ENCODE peak calls at places on chromosomes 2 and 18, in nine cellular contexts. One of them, this sample, is unnamed.

GRCh38 chr18:46481048-46481846 is 175.8 kb downstream of the LOXHD1 start:
- DNase-seq in upper lobe of right lung: no peak
- DNase-seq in right lobe of liver: peak; percentile 63
- DNase-seq in choroid plexus epithelial cell: peak; percentile 74
- DNase-seq in astrocyte of the cerebellum: peak; percentile 13
- DNase-seq in brain microvascular endothelial cell: peak; percentile 60
- DNase-seq in H1: no peak
- DNase-seq in nephron progenitor cell: peak; percentile 71
- DNase-seq in cardiac muscle cell: peak; percentile 66
- DNase-seq in this sample: peak; percentile 72

GRCh38 chr2:88919087-88919738 is 227.7 kb downstream of the RPIA start:
- DNase-seq in upper lobe of right lung: no peak
- DNase-seq in right lobe of liver: no peak
- DNase-seq in choroid plexus epithelial cell: peak; percentile 70
- DNase-seq in astrocyte of the cerebellum: no peak
- DNase-seq in brain microvascular endothelial cell: peak; percentile 14
- DNase-seq in H1: no peak
- DNase-seq in nephron progenitor cell: no peak
- DNase-seq in cardiac muscle cell: no peak
- DNase-seq in this sample: no peak

GRCh38 chr18:12411456-12411855 is 3.7 kb downstream of the PRELID3A start:
- DNase-seq in upper lobe of right lung: no peak
- DNase-seq in right lobe of liver: no peak
- DNase-seq in choroid plexus epithelial cell: no peak
- DNase-seq in astrocyte of the cerebellum: no peak
- DNase-seq in brain microvascular endothelial cell: no peak
- DNase-seq in H1: no peak
- DNase-seq in nephron progenitor cell: no peak
- DNase-seq in cardiac muscle cell: no peak
- DNase-seq in this sample: no peak

GRCh38 chr18:10216809-10217208 is 237.6 kb upstream of the APCDD1 start:
- DNase-seq in upper lobe of right lung: no peak
- DNase-seq in right lobe of liver: no peak
- DNase-seq in choroid plexus epithelial cell: no peak
- DNase-seq in astrocyte of the cerebellum: no peak
- DNase-seq in brain microvascular endothelial cell: no peak
- DNase-seq in H1: no peak
- DNase-seq in nephron progenitor cell: no peak
- DNase-seq in cardiac muscle cell: no peak
- DNase-seq in this sample: no peak

GRCh38 chr2:72483346-72483745 is 335.7 kb upstream of the CYP26B1 start:
- DNase-seq in upper lobe of right lung: no peak
- DNase-seq in right lobe of liver: no peak
- DNase-seq in choroid plexus epithelial cell: no peak
- DNase-seq in astrocyte of the cerebellum: no peak
- DNase-seq in brain microvascular endothelial cell: no peak
- DNase-seq in H1: no peak
- DNase-seq in nephron progenitor cell: no peak
- DNase-seq in cardiac muscle cell: no peak
- DNase-seq in this sample: no peak

GRCh38 chr2:86221066-86221684 is 21.9 kb downstream of the MRPL35 start:
- DNase-seq in upper lobe of right lung: no peak
- DNase-seq in right lobe of liver: no peak
- DNase-seq in choroid plexus epithelial cell: peak; percentile 77
- DNase-seq in astrocyte of the cerebellum: peak; percentile 48
- DNase-seq in brain microvascular endothelial cell: peak; percentile 41
- DNase-seq in H1: no peak
- DNase-seq in nephron progenitor cell: peak; percentile 58
- DNase-seq in cardiac muscle cell: peak; percentile 65
- DNase-seq in this sample: peak; percentile 64

GRCh38 chr18:36450264-36450663 is 152.8 kb downstream of the FHOD3 start:
- DNase-seq in upper lobe of right lung: no peak
- DNase-seq in right lobe of liver: no peak
- DNase-seq in choroid plexus epithelial cell: no peak
- DNase-seq in astrocyte of the cerebellum: no peak
- DNase-seq in brain microvascular endothelial cell: no peak
- DNase-seq in H1: no peak
- DNase-seq in nephron progenitor cell: no peak
- DNase-seq in cardiac muscle cell: no peak
- DNase-seq in this sample: no peak

GRCh38 chr2:10891391-10891790 is 20.3 kb upstream of the KCNF1 start:
- DNase-seq in upper lobe of right lung: no peak
- DNase-seq in right lobe of liver: peak; percentile 16
- DNase-seq in choroid plexus epithelial cell: no peak
- DNase-seq in astrocyte of the cerebellum: no peak
- DNase-seq in brain microvascular endothelial cell: no peak
- DNase-seq in H1: no peak
- DNase-seq in nephron progenitor cell: no peak
- DNase-seq in cardiac muscle cell: no peak
- DNase-seq in this sample: no peak

GRCh38 chr2:10963155-10963554 is 51.4 kb downstream of the KCNF1 start:
- DNase-seq in upper lobe of right lung: no peak
- DNase-seq in right lobe of liver: no peak
- DNase-seq in choroid plexus epithelial cell: peak; percentile 51
- DNase-seq in astrocyte of the cerebellum: no peak
- DNase-seq in brain microvascular endothelial cell: no peak
- DNase-seq in H1: no peak
- DNase-seq in nephron progenitor cell: no peak
- DNase-seq in cardiac muscle cell: no peak
- DNase-seq in this sample: no peak

GRCh38 chr2:123935405-123935804 is 89.7 kb upstream of the CNTNAP5 start:
- DNase-seq in upper lobe of right lung: no peak
- DNase-seq in right lobe of liver: no peak
- DNase-seq in choroid plexus epithelial cell: no peak
- DNase-seq in astrocyte of the cerebellum: no peak
- DNase-seq in brain microvascular endothelial cell: no peak
- DNase-seq in H1: no peak
- DNase-seq in nephron progenitor cell: no peak
- DNase-seq in cardiac muscle cell: no peak
- DNase-seq in this sample: no peak

GRCh38 chr2:124027182-124027581 is 2.1 kb downstream of the CNTNAP5 start:
- DNase-seq in upper lobe of right lung: no peak
- DNase-seq in right lobe of liver: no peak
- DNase-seq in choroid plexus epithelial cell: peak; percentile 62
- DNase-seq in astrocyte of the cerebellum: no peak
- DNase-seq in brain microvascular endothelial cell: peak; percentile 36
- DNase-seq in H1: no peak
- DNase-seq in nephron progenitor cell: peak; percentile 27
- DNase-seq in cardiac muscle cell: peak; percentile 80
- DNase-seq in this sample: peak; percentile 29

GRCh38 chr2:183490930-183491329 is 366.7 kb downstream of the NUP35 start:
- DNase-seq in upper lobe of right lung: no peak
- DNase-seq in right lobe of liver: no peak
- DNase-seq in choroid plexus epithelial cell: peak; percentile 54
- DNase-seq in astrocyte of the cerebellum: peak; percentile 55
- DNase-seq in brain microvascular endothelial cell: peak; percentile 87
- DNase-seq in H1: no peak
- DNase-seq in nephron progenitor cell: no peak
- DNase-seq in cardiac muscle cell: peak; percentile 30
- DNase-seq in this sample: no peak

GRCh38 chr2:128236491-128237035 is 82.1 kb downstream of the HS6ST1 start:
- DNase-seq in upper lobe of right lung: peak; percentile 60
- DNase-seq in right lobe of liver: no peak
- DNase-seq in choroid plexus epithelial cell: peak; percentile 81
- DNase-seq in astrocyte of the cerebellum: peak; percentile 72
- DNase-seq in brain microvascular endothelial cell: peak; percentile 85
- DNase-seq in H1: no peak
- DNase-seq in nephron progenitor cell: no peak
- DNase-seq in cardiac muscle cell: no peak
- DNase-seq in this sample: no peak

GRCh38 chr2:126222316-126222715 is 433.6 kb upstream of the GYPC start:
- DNase-seq in upper lobe of right lung: no peak
- DNase-seq in right lobe of liver: no peak
- DNase-seq in choroid plexus epithelial cell: no peak
- DNase-seq in astrocyte of the cerebellum: no peak
- DNase-seq in brain microvascular endothelial cell: no peak
- DNase-seq in H1: no peak
- DNase-seq in nephron progenitor cell: no peak
- DNase-seq in cardiac muscle cell: no peak
- DNase-seq in this sample: no peak

GRCh38 chr2:234840336-234840735 is 111.5 kb upstream of the SH3BP4 start:
- DNase-seq in upper lobe of right lung: no peak
- DNase-seq in right lobe of liver: no peak
- DNase-seq in choroid plexus epithelial cell: peak; percentile 99
- DNase-seq in astrocyte of the cerebellum: peak; percentile 98
- DNase-seq in brain microvascular endothelial cell: peak; percentile 97
- DNase-seq in H1: peak; percentile 21
- DNase-seq in nephron progenitor cell: peak; percentile 29
- DNase-seq in cardiac muscle cell: peak; percentile 33
- DNase-seq in this sample: no peak

GRCh38 chr2:14292964-14293363 is 339.6 kb upstream of the LRATD1 start:
- DNase-seq in upper lobe of right lung: no peak
- DNase-seq in right lobe of liver: no peak
- DNase-seq in choroid plexus epithelial cell: no peak
- DNase-seq in astrocyte of the cerebellum: no peak
- DNase-seq in brain microvascular endothelial cell: no peak
- DNase-seq in H1: no peak
- DNase-seq in nephron progenitor cell: no peak
- DNase-seq in cardiac muscle cell: no peak
- DNase-seq in this sample: no peak

GRCh38 chr2:105712981-105713596 is 31.6 kb upstream of the NCK2 start:
- DNase-seq in upper lobe of right lung: no peak
- DNase-seq in right lobe of liver: no peak
- DNase-seq in choroid plexus epithelial cell: peak; percentile 43
- DNase-seq in astrocyte of the cerebellum: no peak
- DNase-seq in brain microvascular endothelial cell: no peak
- DNase-seq in H1: no peak
- DNase-seq in nephron progenitor cell: no peak
- DNase-seq in cardiac muscle cell: no peak
- DNase-seq in this sample: no peak

GRCh38 chr2:6072757-6073156 is 380.6 kb downstream of the SOX11 start:
- DNase-seq in upper lobe of right lung: no peak
- DNase-seq in right lobe of liver: no peak
- DNase-seq in choroid plexus epithelial cell: no peak
- DNase-seq in astrocyte of the cerebellum: no peak
- DNase-seq in brain microvascular endothelial cell: no peak
- DNase-seq in H1: no peak
- DNase-seq in nephron progenitor cell: no peak
- DNase-seq in cardiac muscle cell: no peak
- DNase-seq in this sample: no peak

GRCh38 chr2:10947005-10947440 is 35.3 kb downstream of the KCNF1 start:
- DNase-seq in upper lobe of right lung: no peak
- DNase-seq in right lobe of liver: no peak
- DNase-seq in choroid plexus epithelial cell: peak; percentile 41
- DNase-seq in astrocyte of the cerebellum: no peak
- DNase-seq in brain microvascular endothelial cell: peak; percentile 37
- DNase-seq in H1: no peak
- DNase-seq in nephron progenitor cell: no peak
- DNase-seq in cardiac muscle cell: peak; percentile 17
- DNase-seq in this sample: no peak

GRCh38 chr2:232147440-232148077 is 186.0 kb downstream of the DIS3L2 start:
- DNase-seq in upper lobe of right lung: no peak
- DNase-seq in right lobe of liver: no peak
- DNase-seq in choroid plexus epithelial cell: peak; percentile 23
- DNase-seq in astrocyte of the cerebellum: no peak
- DNase-seq in brain microvascular endothelial cell: no peak
- DNase-seq in H1: no peak
- DNase-seq in nephron progenitor cell: no peak
- DNase-seq in cardiac muscle cell: no peak
- DNase-seq in this sample: no peak
- TF ChIP-seq CTCF in upper lobe of right lung: no peak
- TF ChIP-seq CTCF in right lobe of liver: no peak
- TF ChIP-seq CTCF in choroid plexus epithelial cell: no peak
- TF ChIP-seq CTCF in astrocyte of the cerebellum: no peak
- TF ChIP-seq CTCF in brain microvascular endothelial cell: no peak
- TF ChIP-seq CTCF in H1: no peak
- TF ChIP-seq CTCF in nephron progenitor cell: no peak
- TF ChIP-seq CTCF in cardiac muscle cell: no peak
- TF ChIP-seq CTCF in this sample: no peak

GRCh38 chr2:228699400-228699799 is 517.9 kb upstream of the SPHKAP start:
- DNase-seq in upper lobe of right lung: no peak
- DNase-seq in right lobe of liver: no peak
- DNase-seq in choroid plexus epithelial cell: peak; percentile 85
- DNase-seq in astrocyte of the cerebellum: no peak
- DNase-seq in brain microvascular endothelial cell: peak; percentile 35
- DNase-seq in H1: no peak
- DNase-seq in nephron progenitor cell: no peak
- DNase-seq in cardiac muscle cell: no peak
- DNase-seq in this sample: no peak
- TF ChIP-seq CTCF in upper lobe of right lung: peak; percentile 35
- TF ChIP-seq CTCF in right lobe of liver: no peak
- TF ChIP-seq CTCF in choroid plexus epithelial cell: peak; percentile 49
- TF ChIP-seq CTCF in astrocyte of the cerebellum: peak; percentile 20
- TF ChIP-seq CTCF in brain microvascular endothelial cell: no peak
- TF ChIP-seq CTCF in H1: no peak
- TF ChIP-seq CTCF in nephron progenitor cell: no peak
- TF ChIP-seq CTCF in cardiac muscle cell: peak; percentile 41
- TF ChIP-seq CTCF in this sample: no peak

GRCh38 chr18:49650426-49650891 is 88.6 kb downstream of the LIPG start:
- DNase-seq in upper lobe of right lung: no peak
- DNase-seq in right lobe of liver: peak; percentile 80
- DNase-seq in choroid plexus epithelial cell: no peak
- DNase-seq in astrocyte of the cerebellum: no peak
- DNase-seq in brain microvascular endothelial cell: no peak
- DNase-seq in H1: no peak
- DNase-seq in nephron progenitor cell: no peak
- DNase-seq in cardiac muscle cell: no peak
- DNase-seq in this sample: no peak

GRCh38 chr18:49646864-49647263 is 85.0 kb downstream of the LIPG start:
- DNase-seq in upper lobe of right lung: no peak
- DNase-seq in right lobe of liver: no peak
- DNase-seq in choroid plexus epithelial cell: no peak
- DNase-seq in astrocyte of the cerebellum: no peak
- DNase-seq in brain microvascular endothelial cell: no peak
- DNase-seq in H1: no peak
- DNase-seq in nephron progenitor cell: no peak
- DNase-seq in cardiac muscle cell: no peak
- DNase-seq in this sample: no peak

GRCh38 chr18:49647496-49648168 is 85.8 kb downstream of the LIPG start:
- DNase-seq in upper lobe of right lung: no peak
- DNase-seq in right lobe of liver: no peak
- DNase-seq in choroid plexus epithelial cell: peak; percentile 73
- DNase-seq in astrocyte of the cerebellum: no peak
- DNase-seq in brain microvascular endothelial cell: peak; percentile 63
- DNase-seq in H1: no peak
- DNase-seq in nephron progenitor cell: no peak
- DNase-seq in cardiac muscle cell: no peak
- DNase-seq in this sample: no peak

GRCh38 chr18:49648326-49648725 is 86.5 kb downstream of the LIPG start:
- DNase-seq in upper lobe of right lung: no peak
- DNase-seq in right lobe of liver: no peak
- DNase-seq in choroid plexus epithelial cell: no peak
- DNase-seq in astrocyte of the cerebellum: no peak
- DNase-seq in brain microvascular endothelial cell: no peak
- DNase-seq in H1: no peak
- DNase-seq in nephron progenitor cell: no peak
- DNase-seq in cardiac muscle cell: no peak
- DNase-seq in this sample: no peak

GRCh38 chr18:49648811-49649210 is 87.0 kb downstream of the LIPG start:
- DNase-seq in upper lobe of right lung: no peak
- DNase-seq in right lobe of liver: no peak
- DNase-seq in choroid plexus epithelial cell: no peak
- DNase-seq in astrocyte of the cerebellum: no peak
- DNase-seq in brain microvascular endothelial cell: no peak
- DNase-seq in H1: no peak
- DNase-seq in nephron progenitor cell: no peak
- DNase-seq in cardiac muscle cell: no peak
- DNase-seq in this sample: no peak
- TF ChIP-seq CTCF in upper lobe of right lung: no peak
- TF ChIP-seq CTCF in right lobe of liver: peak; percentile 29
- TF ChIP-seq CTCF in choroid plexus epithelial cell: peak; percentile 15
- TF ChIP-seq CTCF in astrocyte of the cerebellum: no peak
- TF ChIP-seq CTCF in brain microvascular endothelial cell: peak; percentile 33
- TF ChIP-seq CTCF in H1: peak; percentile 30
- TF ChIP-seq CTCF in nephron progenitor cell: no peak
- TF ChIP-seq CTCF in cardiac muscle cell: no peak
- TF ChIP-seq CTCF in this sample: peak; percentile 30

GRCh38 chr2:71154798-71155197 is 24.4 kb downstream of the MPHOSPH10 start:
- DNase-seq in upper lobe of right lung: no peak
- DNase-seq in right lobe of liver: no peak
- DNase-seq in choroid plexus epithelial cell: peak; percentile 20
- DNase-seq in astrocyte of the cerebellum: no peak
- DNase-seq in brain microvascular endothelial cell: no peak
- DNase-seq in H1: no peak
- DNase-seq in nephron progenitor cell: no peak
- DNase-seq in cardiac muscle cell: no peak
- DNase-seq in this sample: no peak
- TF ChIP-seq CTCF in upper lobe of right lung: no peak
- TF ChIP-seq CTCF in right lobe of liver: peak; percentile 22
- TF ChIP-seq CTCF in choroid plexus epithelial cell: peak; percentile 38
- TF ChIP-seq CTCF in astrocyte of the cerebellum: no peak
- TF ChIP-seq CTCF in brain microvascular endothelial cell: peak; percentile 31
- TF ChIP-seq CTCF in H1: peak; percentile 62
- TF ChIP-seq CTCF in nephron progenitor cell: no peak
- TF ChIP-seq CTCF in cardiac muscle cell: no peak
- TF ChIP-seq CTCF in this sample: no peak